ENCODE peak calls at places on chromosome 7, in seven cellular contexts. One of them, this sample, is unnamed. For H3K4me1, the result is how much of the 10 kb centered on the place peaks cover.

GRCh38 chr7:19665399-19666008 is 43.3 kb downstream of the POLR1F start:
- DNase-seq in CD4-positive, CD25-positive, alpha-beta regulatory T cell: peak
- DNase-seq in mesenchymal stem cell: peak
- DNase-seq in IMR-90: peak
- DNase-seq in breast epithelium: no peak
- DNase-seq in foreskin keratinocyte: peak
- DNase-seq in left ventricle myocardium inferior: no peak
- DNase-seq in this sample: peak

GRCh38 chr7:140200102-140200989 is 23.6 kb upstream of the KDM7A start:
- DNase-seq in left ventricle myocardium inferior: no peak
- DNase-seq in mesenchymal stem cell: peak
- DNase-seq in breast epithelium: no peak
- DNase-seq in foreskin keratinocyte: peak
- DNase-seq in CD4-positive, CD25-positive, alpha-beta regulatory T cell: no peak
- DNase-seq in IMR-90: peak
- DNase-seq in this sample: no peak

GRCh38 chr7:70419816-70420215 is 712.1 kb upstream of the GALNT17 start:
- DNase-seq in mesenchymal stem cell: no peak
- DNase-seq in left ventricle myocardium inferior: no peak
- DNase-seq in IMR-90: no peak
- DNase-seq in foreskin keratinocyte: no peak
- DNase-seq in breast epithelium: no peak
- DNase-seq in CD4-positive, CD25-positive, alpha-beta regulatory T cell: no peak
- DNase-seq in this sample: no peak

GRCh38 chr7:16753102-16753931 is at the start of gene TSPAN13:
- DNase-seq in IMR-90: peak
- DNase-seq in foreskin keratinocyte: peak
- DNase-seq in CD4-positive, CD25-positive, alpha-beta regulatory T cell: peak
- DNase-seq in mesenchymal stem cell: peak
- DNase-seq in breast epithelium: peak
- DNase-seq in left ventricle myocardium inferior: peak
- DNase-seq in this sample: peak

GRCh38 chr7:44096326-44096881 is 7.7 kb upstream of the AEBP1 start:
- DNase-seq in mesenchymal stem cell: no peak
- DNase-seq in CD4-positive, CD25-positive, alpha-beta regulatory T cell: no peak
- DNase-seq in left ventricle myocardium inferior: no peak
- DNase-seq in IMR-90: no peak
- DNase-seq in foreskin keratinocyte: no peak
- DNase-seq in breast epithelium: no peak
- DNase-seq in this sample: no peak

GRCh38 chr7:142811154-142811737 is 40.5 kb downstream of the PRSS2 start:
- DNase-seq in breast epithelium: no peak
- DNase-seq in foreskin keratinocyte: peak
- DNase-seq in IMR-90: peak
- DNase-seq in left ventricle myocardium inferior: no peak
- DNase-seq in mesenchymal stem cell: peak
- DNase-seq in CD4-positive, CD25-positive, alpha-beta regulatory T cell: peak
- DNase-seq in this sample: peak

GRCh38 chr7:894164-894867 is 18.0 kb downstream of the GET4 start:
- DNase-seq in foreskin keratinocyte: no peak
- DNase-seq in breast epithelium: no peak
- DNase-seq in IMR-90: no peak
- DNase-seq in left ventricle myocardium inferior: no peak
- DNase-seq in mesenchymal stem cell: no peak
- DNase-seq in CD4-positive, CD25-positive, alpha-beta regulatory T cell: no peak
- DNase-seq in this sample: no peak

GRCh38 chr7:91126762-91127161 is 137.5 kb upstream of the FZD1 start:
- DNase-seq in IMR-90: no peak
- DNase-seq in foreskin keratinocyte: no peak
- DNase-seq in mesenchymal stem cell: no peak
- DNase-seq in left ventricle myocardium inferior: no peak
- DNase-seq in breast epithelium: no peak
- DNase-seq in CD4-positive, CD25-positive, alpha-beta regulatory T cell: no peak
- DNase-seq in this sample: no peak

GRCh38 chr7:31633894-31634494 is 53.0 kb upstream of the PPP1R17 start:
- DNase-seq in IMR-90: peak
- DNase-seq in CD4-positive, CD25-positive, alpha-beta regulatory T cell: no peak
- DNase-seq in mesenchymal stem cell: peak
- DNase-seq in foreskin keratinocyte: peak
- DNase-seq in left ventricle myocardium inferior: no peak
- DNase-seq in breast epithelium: peak
- DNase-seq in this sample: peak

GRCh38 chr7:47601119-47601880 is 19.4 kb upstream of the TNS3 start:
- DNase-seq in IMR-90: peak
- DNase-seq in mesenchymal stem cell: peak
- DNase-seq in left ventricle myocardium inferior: no peak
- DNase-seq in breast epithelium: no peak
- DNase-seq in foreskin keratinocyte: peak
- DNase-seq in CD4-positive, CD25-positive, alpha-beta regulatory T cell: no peak
- DNase-seq in this sample: no peak

GRCh38 chr7:2107386-2108085 is 125.2 kb downstream of the MAD1L1 start:
- DNase-seq in left ventricle myocardium inferior: no peak
- DNase-seq in mesenchymal stem cell: no peak
- DNase-seq in IMR-90: no peak
- DNase-seq in breast epithelium: no peak
- DNase-seq in CD4-positive, CD25-positive, alpha-beta regulatory T cell: no peak
- DNase-seq in foreskin keratinocyte: no peak
- DNase-seq in this sample: no peak
- H3K4me1 ChIP-seq in left ventricle myocardium inferior: half or more
- H3K4me1 ChIP-seq in mesenchymal stem cell: under half
- H3K4me1 ChIP-seq in IMR-90: under half
- H3K4me1 ChIP-seq in breast epithelium: under half
- H3K4me1 ChIP-seq in CD4-positive, CD25-positive, alpha-beta regulatory T cell: under half
- H3K4me1 ChIP-seq in foreskin keratinocyte: under half
- H3K4me1 ChIP-seq in this sample: under half

GRCh38 chr7:106896268-106896667 is 31.2 kb downstream of the PIK3CG start:
- DNase-seq in breast epithelium: no peak
- DNase-seq in mesenchymal stem cell: no peak
- DNase-seq in CD4-positive, CD25-positive, alpha-beta regulatory T cell: no peak
- DNase-seq in IMR-90: no peak
- DNase-seq in foreskin keratinocyte: no peak
- DNase-seq in left ventricle myocardium inferior: no peak
- DNase-seq in this sample: no peak
- H3K4me1 ChIP-seq in breast epithelium: under half
- H3K4me1 ChIP-seq in mesenchymal stem cell: under half
- H3K4me1 ChIP-seq in CD4-positive, CD25-positive, alpha-beta regulatory T cell: under half
- H3K4me1 ChIP-seq in IMR-90: under half
- H3K4me1 ChIP-seq in foreskin keratinocyte: under half
- H3K4me1 ChIP-seq in left ventricle myocardium inferior: under half
- H3K4me1 ChIP-seq in this sample: under half

GRCh38 chr7:39069886-39070881 is 92.5 kb downstream of the POU6F2 start:
- DNase-seq in IMR-90: no peak
- DNase-seq in mesenchymal stem cell: no peak
- DNase-seq in breast epithelium: no peak
- DNase-seq in CD4-positive, CD25-positive, alpha-beta regulatory T cell: no peak
- DNase-seq in foreskin keratinocyte: no peak
- DNase-seq in left ventricle myocardium inferior: no peak
- DNase-seq in this sample: no peak

GRCh38 chr7:39073432-39073831 is 95.7 kb downstream of the POU6F2 start:
- DNase-seq in foreskin keratinocyte: no peak
- DNase-seq in IMR-90: no peak
- DNase-seq in left ventricle myocardium inferior: no peak
- DNase-seq in CD4-positive, CD25-positive, alpha-beta regulatory T cell: no peak
- DNase-seq in breast epithelium: no peak
- DNase-seq in mesenchymal stem cell: peak
- DNase-seq in this sample: no peak

GRCh38 chr7:39069046-39069445 is 91.3 kb downstream of the POU6F2 start:
- DNase-seq in left ventricle myocardium inferior: no peak
- DNase-seq in mesenchymal stem cell: no peak
- DNase-seq in foreskin keratinocyte: no peak
- DNase-seq in CD4-positive, CD25-positive, alpha-beta regulatory T cell: no peak
- DNase-seq in breast epithelium: no peak
- DNase-seq in IMR-90: no peak
- DNase-seq in this sample: no peak

GRCh38 chr7:39071116-39071515 is 93.4 kb downstream of the POU6F2 start:
- DNase-seq in IMR-90: no peak
- DNase-seq in CD4-positive, CD25-positive, alpha-beta regulatory T cell: no peak
- DNase-seq in left ventricle myocardium inferior: no peak
- DNase-seq in breast epithelium: no peak
- DNase-seq in foreskin keratinocyte: no peak
- DNase-seq in mesenchymal stem cell: no peak
- DNase-seq in this sample: no peak
- H3K4me1 ChIP-seq in IMR-90: under half
- H3K4me1 ChIP-seq in CD4-positive, CD25-positive, alpha-beta regulatory T cell: under half
- H3K4me1 ChIP-seq in left ventricle myocardium inferior: under half
- H3K4me1 ChIP-seq in breast epithelium: under half
- H3K4me1 ChIP-seq in foreskin keratinocyte: under half
- H3K4me1 ChIP-seq in mesenchymal stem cell: under half
- H3K4me1 ChIP-seq in this sample: under half

DNA sequence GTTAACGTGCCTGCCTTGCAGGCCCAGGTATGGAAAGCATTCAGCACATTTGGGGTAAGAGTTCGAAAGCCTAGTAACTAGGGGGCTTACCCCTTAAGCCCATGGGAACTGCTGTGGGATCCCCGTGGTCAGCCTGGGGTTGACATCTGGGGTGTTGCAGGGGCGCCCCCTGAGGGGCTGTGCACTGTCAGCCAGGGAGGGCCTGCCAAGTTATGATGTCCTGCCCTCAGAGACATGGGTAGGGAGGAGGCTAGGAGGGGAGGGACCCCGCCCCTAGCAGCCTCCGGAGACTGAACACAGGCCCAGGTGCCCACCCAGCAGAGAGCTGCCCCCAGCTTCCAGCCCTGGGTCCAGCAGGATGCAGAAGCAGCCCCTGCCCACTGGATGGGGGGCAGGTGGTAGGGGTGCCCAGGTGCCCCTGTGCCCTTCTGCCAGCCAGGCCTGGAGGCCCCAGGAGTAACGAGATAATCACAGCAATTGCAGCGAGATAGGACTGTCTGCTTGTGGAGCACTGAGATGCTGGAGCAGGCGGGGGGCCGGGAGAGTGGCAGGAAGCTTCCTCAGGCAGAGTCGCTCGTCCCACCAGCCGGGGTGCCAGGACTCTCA is 153.3 kb downstream of the UBE2H start:
- DNase-seq in CD4-positive, CD25-positive, alpha-beta regulatory T cell: no peak
- DNase-seq in left ventricle myocardium inferior: no peak
- DNase-seq in foreskin keratinocyte: no peak
- DNase-seq in breast epithelium: no peak
- DNase-seq in mesenchymal stem cell: no peak
- DNase-seq in IMR-90: no peak
- DNase-seq in this sample: no peak
- H3K4me1 ChIP-seq in CD4-positive, CD25-positive, alpha-beta regulatory T cell: under half
- H3K4me1 ChIP-seq in left ventricle myocardium inferior: under half
- H3K4me1 ChIP-seq in foreskin keratinocyte: under half
- H3K4me1 ChIP-seq in breast epithelium: under half
- H3K4me1 ChIP-seq in mesenchymal stem cell: under half
- H3K4me1 ChIP-seq in IMR-90: under half
- H3K4me1 ChIP-seq in this sample: under half

DNA sequence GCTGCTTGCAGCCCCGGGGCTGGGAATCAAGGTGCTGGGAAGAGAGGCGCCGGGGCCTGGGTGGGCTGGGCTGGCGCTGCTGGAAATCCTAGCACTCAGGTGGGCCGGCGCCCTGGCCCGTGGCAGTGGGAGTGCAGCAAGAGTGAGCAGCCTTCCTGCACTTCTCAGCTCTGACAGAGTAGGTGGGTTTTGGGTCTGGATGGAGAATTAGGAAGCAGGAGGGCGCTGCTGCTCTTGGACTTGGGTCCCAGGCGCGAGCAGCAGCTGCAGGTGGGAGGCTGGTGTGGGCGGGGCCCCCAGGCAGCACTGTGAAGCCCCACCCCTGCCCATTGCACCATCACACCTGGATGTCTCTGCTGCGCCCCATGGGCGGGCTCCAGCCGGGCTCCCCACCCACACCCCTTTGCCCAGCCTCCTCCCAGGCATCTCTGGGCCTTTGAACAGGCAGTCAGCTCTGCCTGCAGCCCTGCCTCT is 6.0 kb downstream of the BRI3 start:
- DNase-seq in CD4-positive, CD25-positive, alpha-beta regulatory T cell: no peak
- DNase-seq in IMR-90: no peak
- DNase-seq in mesenchymal stem cell: no peak
- DNase-seq in breast epithelium: no peak
- DNase-seq in left ventricle myocardium inferior: no peak
- DNase-seq in foreskin keratinocyte: peak
- DNase-seq in this sample: no peak
- H3K4me1 ChIP-seq in CD4-positive, CD25-positive, alpha-beta regulatory T cell: under half
- H3K4me1 ChIP-seq in IMR-90: under half
- H3K4me1 ChIP-seq in mesenchymal stem cell: half or more
- H3K4me1 ChIP-seq in breast epithelium: under half
- H3K4me1 ChIP-seq in left ventricle myocardium inferior: half or more
- H3K4me1 ChIP-seq in foreskin keratinocyte: under half
- H3K4me1 ChIP-seq in this sample: half or more

GRCh38 chr7:158812684-158813083 is 16.6 kb downstream of the ESYT2 start:
- DNase-seq in mesenchymal stem cell: no peak
- DNase-seq in left ventricle myocardium inferior: no peak
- DNase-seq in foreskin keratinocyte: no peak
- DNase-seq in breast epithelium: no peak
- DNase-seq in CD4-positive, CD25-positive, alpha-beta regulatory T cell: peak
- DNase-seq in IMR-90: no peak
- DNase-seq in this sample: no peak
- H3K4me1 ChIP-seq in mesenchymal stem cell: under half
- H3K4me1 ChIP-seq in left ventricle myocardium inferior: half or more
- H3K4me1 ChIP-seq in foreskin keratinocyte: under half
- H3K4me1 ChIP-seq in breast epithelium: under half
- H3K4me1 ChIP-seq in CD4-positive, CD25-positive, alpha-beta regulatory T cell: half or more
- H3K4me1 ChIP-seq in IMR-90: under half
- H3K4me1 ChIP-seq in this sample: half or more

GRCh38 chr7:114662002-114662677 is 247.5 kb downstream of the FOXP2 start:
- DNase-seq in left ventricle myocardium inferior: no peak
- DNase-seq in IMR-90: no peak
- DNase-seq in mesenchymal stem cell: no peak
- DNase-seq in foreskin keratinocyte: no peak
- DNase-seq in CD4-positive, CD25-positive, alpha-beta regulatory T cell: no peak
- DNase-seq in breast epithelium: no peak
- DNase-seq in this sample: no peak
- H3K4me1 ChIP-seq in left ventricle myocardium inferior: under half
- H3K4me1 ChIP-seq in IMR-90: under half
- H3K4me1 ChIP-seq in mesenchymal stem cell: under half
- H3K4me1 ChIP-seq in foreskin keratinocyte: under half
- H3K4me1 ChIP-seq in CD4-positive, CD25-positive, alpha-beta regulatory T cell: under half
- H3K4me1 ChIP-seq in breast epithelium: under half
- H3K4me1 ChIP-seq in this sample: under half

GRCh38 chr7:151796091-151796870 is 80.6 kb downstream of the PRKAG2 start:
- DNase-seq in IMR-90: peak
- DNase-seq in CD4-positive, CD25-positive, alpha-beta regulatory T cell: no peak
- DNase-seq in mesenchymal stem cell: no peak
- DNase-seq in foreskin keratinocyte: peak
- DNase-seq in breast epithelium: no peak
- DNase-seq in left ventricle myocardium inferior: peak
- DNase-seq in this sample: peak
- H3K4me1 ChIP-seq in IMR-90: under half
- H3K4me1 ChIP-seq in CD4-positive, CD25-positive, alpha-beta regulatory T cell: under half
- H3K4me1 ChIP-seq in mesenchymal stem cell: under half
- H3K4me1 ChIP-seq in foreskin keratinocyte: under half
- H3K4me1 ChIP-seq in breast epithelium: under half
- H3K4me1 ChIP-seq in left ventricle myocardium inferior: under half
- H3K4me1 ChIP-seq in this sample: half or more